ENCODE peak calls at places on chromosome 17, in six cellular contexts. One of them, this sample, is unnamed.

GRCh38 chr17:2872282-2872681 is 76.0 kb downstream of the RAP1GAP2 start:
- DNase-seq in IMR-90: no peak
- DNase-seq in neuronal stem cell: peak
- DNase-seq in H1: no peak
- DNase-seq in mesenchymal stem cell: no peak
- DNase-seq in H9: peak
- DNase-seq in this sample: no peak

GRCh38 chr17:81926451-81927144 is 937 bp downstream of the MAFG start:
- DNase-seq in IMR-90: peak
- DNase-seq in neuronal stem cell: no peak
- DNase-seq in H1: no peak
- DNase-seq in mesenchymal stem cell: peak
- DNase-seq in H9: peak
- DNase-seq in this sample: peak

GRCh38 chr17:2190014-2190413 is 113.6 kb downstream of the SMG6 start:
- DNase-seq in IMR-90: no peak
- DNase-seq in neuronal stem cell: no peak
- DNase-seq in H1: no peak
- DNase-seq in mesenchymal stem cell: no peak
- DNase-seq in H9: no peak
- DNase-seq in this sample: no peak

GRCh38 chr17:55705847-55706246 is 16.8 kb downstream of the TMEM100 start:
- DNase-seq in IMR-90: no peak
- DNase-seq in neuronal stem cell: no peak
- DNase-seq in H1: no peak
- DNase-seq in mesenchymal stem cell: peak
- DNase-seq in H9: no peak
- DNase-seq in this sample: no peak

GRCh38 chr17:61997649-61998048 is 67.4 kb downstream of the MED13 start:
- DNase-seq in IMR-90: peak
- DNase-seq in neuronal stem cell: no peak
- DNase-seq in H1: no peak
- DNase-seq in mesenchymal stem cell: peak
- DNase-seq in H9: no peak
- DNase-seq in this sample: no peak

GRCh38 chr17:69669441-69670178 is 255.1 kb downstream of the MAP2K6 start:
- DNase-seq in IMR-90: peak
- DNase-seq in neuronal stem cell: no peak
- DNase-seq in H1: no peak
- DNase-seq in mesenchymal stem cell: no peak
- DNase-seq in H9: no peak
- DNase-seq in this sample: no peak

GRCh38 chr17:59753522-59754467 is 46.3 kb downstream of the VMP1 start:
- DNase-seq in IMR-90: peak
- DNase-seq in neuronal stem cell: peak
- DNase-seq in H1: no peak
- DNase-seq in mesenchymal stem cell: peak
- DNase-seq in H9: no peak
- DNase-seq in this sample: peak

GRCh38 chr17:76733618-76733957 is 3.5 kb downstream of the SRSF2 start:
- DNase-seq in IMR-90: no peak
- DNase-seq in neuronal stem cell: no peak
- DNase-seq in H1: no peak
- DNase-seq in mesenchymal stem cell: no peak
- DNase-seq in H9: no peak
- DNase-seq in this sample: no peak

GRCh38 chr17:17849147-17849820 is 12.5 kb upstream of the SREBF1 start:
- DNase-seq in IMR-90: no peak
- DNase-seq in neuronal stem cell: no peak
- DNase-seq in H1: no peak
- DNase-seq in mesenchymal stem cell: no peak
- DNase-seq in H9: no peak
- DNase-seq in this sample: no peak

GRCh38 chr17:36825113-36825955 is 111.9 kb upstream of the LHX1 start:
- DNase-seq in IMR-90: no peak
- DNase-seq in neuronal stem cell: no peak
- DNase-seq in H1: no peak
- DNase-seq in mesenchymal stem cell: no peak
- DNase-seq in H9: no peak
- DNase-seq in this sample: no peak

GRCh38 chr17:36827056-36827455 is 110.2 kb upstream of the LHX1 start:
- DNase-seq in IMR-90: no peak
- DNase-seq in neuronal stem cell: no peak
- DNase-seq in H1: no peak
- DNase-seq in mesenchymal stem cell: no peak
- DNase-seq in H9: no peak
- DNase-seq in this sample: no peak

GRCh38 chr17:36823850-36824677 is 113.2 kb upstream of the LHX1 start:
- DNase-seq in IMR-90: no peak
- DNase-seq in neuronal stem cell: no peak
- DNase-seq in H1: no peak
- DNase-seq in mesenchymal stem cell: no peak
- DNase-seq in H9: no peak
- DNase-seq in this sample: no peak

GRCh38 chr17:36825956-36826350 is 111.3 kb upstream of the LHX1 start:
- DNase-seq in IMR-90: no peak
- DNase-seq in neuronal stem cell: no peak
- DNase-seq in H1: no peak
- DNase-seq in mesenchymal stem cell: no peak
- DNase-seq in H9: no peak
- DNase-seq in this sample: no peak

DNA sequence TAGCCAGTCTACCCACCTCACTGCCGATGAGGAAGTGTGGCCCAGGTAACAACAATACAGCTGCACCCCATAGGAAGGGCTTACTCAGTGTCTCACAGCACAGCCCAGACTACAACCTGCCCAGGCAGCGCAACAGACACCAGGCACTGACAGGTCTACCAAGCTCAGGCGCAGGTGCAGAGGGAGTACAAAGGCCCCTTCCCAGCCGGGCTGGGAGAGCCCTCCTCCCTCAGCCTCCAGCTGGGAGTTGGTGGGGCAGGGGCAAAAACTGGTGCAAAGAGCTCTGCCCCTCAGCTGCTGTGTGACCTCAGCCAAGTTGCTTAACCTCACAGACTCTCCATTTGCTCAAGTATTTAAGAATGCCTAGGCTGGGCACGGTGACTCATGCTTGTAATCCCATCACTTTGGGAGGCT is 112.6 kb upstream of the LHX1 start:
- DNase-seq in IMR-90: no peak
- DNase-seq in neuronal stem cell: no peak
- DNase-seq in H1: no peak
- DNase-seq in mesenchymal stem cell: no peak
- DNase-seq in H9: no peak
- DNase-seq in this sample: no peak
- H2AFZ ChIP-seq in IMR-90: no peak
- H2AFZ ChIP-seq in neuronal stem cell: no peak
- H2AFZ ChIP-seq in H1: no peak
- H2AFZ ChIP-seq in mesenchymal stem cell: no peak
- H2AFZ ChIP-seq in H9: no peak
- H2AFZ ChIP-seq in this sample: no peak

GRCh38 chr17:45051060-45051719 is at the start of gene DCAKD:
- DNase-seq in IMR-90: peak
- DNase-seq in neuronal stem cell: peak
- DNase-seq in H1: peak
- DNase-seq in mesenchymal stem cell: peak
- DNase-seq in H9: peak
- DNase-seq in this sample: peak
- H2AK5ac ChIP-seq in IMR-90: peak
- H2AK5ac ChIP-seq in neuronal stem cell: no peak
- H2AK5ac ChIP-seq in H1: peak
- H2AK5ac ChIP-seq in mesenchymal stem cell: peak
- H2AK5ac ChIP-seq in H9: no peak
- H2AK5ac ChIP-seq in this sample: peak

GRCh38 chr17:43367588-43368242 is 31.1 kb upstream of the ARL4D start:
- DNase-seq in IMR-90: peak
- DNase-seq in neuronal stem cell: peak
- DNase-seq in H1: no peak
- DNase-seq in mesenchymal stem cell: peak
- DNase-seq in H9: peak
- DNase-seq in this sample: peak
- H2AFZ ChIP-seq in IMR-90: peak
- H2AFZ ChIP-seq in neuronal stem cell: peak
- H2AFZ ChIP-seq in H1: no peak
- H2AFZ ChIP-seq in mesenchymal stem cell: no peak
- H2AFZ ChIP-seq in H9: no peak
- H2AFZ ChIP-seq in this sample: no peak

GRCh38 chr17:28407130-28407973 is 1.3 kb upstream of the SLC46A1 start:
- DNase-seq in IMR-90: no peak
- DNase-seq in neuronal stem cell: no peak
- DNase-seq in H1: no peak
- DNase-seq in mesenchymal stem cell: no peak
- DNase-seq in H9: peak
- DNase-seq in this sample: no peak

GRCh38 chr17:28407974-28408306 is 1.9 kb upstream of the SLC46A1 start:
- DNase-seq in IMR-90: no peak
- DNase-seq in neuronal stem cell: no peak
- DNase-seq in H1: no peak
- DNase-seq in mesenchymal stem cell: no peak
- DNase-seq in H9: no peak
- DNase-seq in this sample: no peak

GRCh38 chr17:28404812-28405570 is 1.0 kb downstream of the SLC46A1 start:
- DNase-seq in IMR-90: no peak
- DNase-seq in neuronal stem cell: no peak
- DNase-seq in H1: no peak
- DNase-seq in mesenchymal stem cell: no peak
- DNase-seq in H9: peak
- DNase-seq in this sample: no peak

GRCh38 chr17:28405632-28406477 is at the start of gene SLC46A1:
- DNase-seq in IMR-90: no peak
- DNase-seq in neuronal stem cell: no peak
- DNase-seq in H1: no peak
- DNase-seq in mesenchymal stem cell: peak
- DNase-seq in H9: peak
- DNase-seq in this sample: peak

GRCh38 chr17:28406478-28406824 is 439 bp upstream of the SLC46A1 start:
- DNase-seq in IMR-90: no peak
- DNase-seq in neuronal stem cell: no peak
- DNase-seq in H1: no peak
- DNase-seq in mesenchymal stem cell: peak
- DNase-seq in H9: peak
- DNase-seq in this sample: no peak
- H2AK5ac ChIP-seq in IMR-90: no peak
- H2AK5ac ChIP-seq in neuronal stem cell: no peak
- H2AK5ac ChIP-seq in H1: no peak
- H2AK5ac ChIP-seq in mesenchymal stem cell: no peak
- H2AK5ac ChIP-seq in H9: no peak
- H2AK5ac ChIP-seq in this sample: no peak

This sample was measured in trophoblast cell.